ENCODE peak calls at places on chromosomes 5 and 9, in four cellular contexts. One of them, this sample, is unnamed.

GRCh38 chr9:131982683-131983239 is 96.9 kb downstream of the MED27 start:
- DNase-seq in naive thymus-derived CD4-positive, alpha-beta T cell: no peak
- DNase-seq in effector memory CD4-positive, alpha-beta T cell: no peak
- DNase-seq in DND-41: no peak
- DNase-seq in this sample: no peak

GRCh38 chr5:76337949-76338589 is 65.0 kb upstream of the IQGAP2 start:
- DNase-seq in naive thymus-derived CD4-positive, alpha-beta T cell: peak
- DNase-seq in effector memory CD4-positive, alpha-beta T cell: peak
- DNase-seq in DND-41: peak
- DNase-seq in this sample: no peak

GRCh38 chr9:33415152-33416038 is 13.0 kb upstream of the AQP7 start:
- DNase-seq in naive thymus-derived CD4-positive, alpha-beta T cell: peak
- DNase-seq in effector memory CD4-positive, alpha-beta T cell: peak
- DNase-seq in DND-41: peak
- DNase-seq in this sample: peak

GRCh38 chr5:104635216-104635615 is 1072.6 kb upstream of the NUDT12 start:
- DNase-seq in naive thymus-derived CD4-positive, alpha-beta T cell: no peak
- DNase-seq in effector memory CD4-positive, alpha-beta T cell: no peak
- DNase-seq in DND-41: no peak
- DNase-seq in this sample: no peak

GRCh38 chr9:96453625-96454024 is 3.7 kb downstream of the HABP4 start:
- DNase-seq in naive thymus-derived CD4-positive, alpha-beta T cell: no peak
- DNase-seq in effector memory CD4-positive, alpha-beta T cell: no peak
- DNase-seq in DND-41: no peak
- DNase-seq in this sample: no peak

GRCh38 chr9:38318755-38319495 is 73.6 kb upstream of the ALDH1B1 start:
- DNase-seq in naive thymus-derived CD4-positive, alpha-beta T cell: no peak
- DNase-seq in effector memory CD4-positive, alpha-beta T cell: no peak
- DNase-seq in DND-41: no peak
- DNase-seq in this sample: no peak

GRCh38 chr9:1125741-1126140 is 75.6 kb downstream of the DMRT2 start:
- DNase-seq in naive thymus-derived CD4-positive, alpha-beta T cell: no peak
- DNase-seq in effector memory CD4-positive, alpha-beta T cell: no peak
- DNase-seq in DND-41: no peak
- DNase-seq in this sample: no peak

GRCh38 chr5:15008911-15009310 is 137.3 kb upstream of the ANKH start:
- DNase-seq in naive thymus-derived CD4-positive, alpha-beta T cell: no peak
- DNase-seq in effector memory CD4-positive, alpha-beta T cell: no peak
- DNase-seq in DND-41: no peak
- DNase-seq in this sample: no peak

GRCh38 chr5:58462623-58463230 is 2.8 kb upstream of the PLK2 start:
- DNase-seq in naive thymus-derived CD4-positive, alpha-beta T cell: peak
- DNase-seq in effector memory CD4-positive, alpha-beta T cell: no peak
- DNase-seq in DND-41: peak
- DNase-seq in this sample: peak

GRCh38 chr5:93017854-93018253 is 563.2 kb downstream of the NR2F1-AS1 start:
- DNase-seq in naive thymus-derived CD4-positive, alpha-beta T cell: no peak
- DNase-seq in effector memory CD4-positive, alpha-beta T cell: no peak
- DNase-seq in DND-41: no peak
- DNase-seq in this sample: no peak

GRCh38 chr5:1441166-1441865 is 3.9 kb downstream of the SLC6A3 start:
- DNase-seq in naive thymus-derived CD4-positive, alpha-beta T cell: no peak
- DNase-seq in effector memory CD4-positive, alpha-beta T cell: no peak
- DNase-seq in DND-41: no peak
- DNase-seq in this sample: no peak

GRCh38 chr9:135087489-135087791 is at the start of gene OLFM1:
- DNase-seq in naive thymus-derived CD4-positive, alpha-beta T cell: no peak
- DNase-seq in effector memory CD4-positive, alpha-beta T cell: no peak
- DNase-seq in DND-41: no peak
- DNase-seq in this sample: no peak

GRCh38 chr5:54534306-54534705 is 16.7 kb downstream of the SNX18 start:
- DNase-seq in naive thymus-derived CD4-positive, alpha-beta T cell: no peak
- DNase-seq in effector memory CD4-positive, alpha-beta T cell: no peak
- DNase-seq in DND-41: no peak
- DNase-seq in this sample: no peak

GRCh38 chr5:144237851-144238250 is 67.2 kb downstream of the KCTD16 start:
- DNase-seq in naive thymus-derived CD4-positive, alpha-beta T cell: no peak
- DNase-seq in effector memory CD4-positive, alpha-beta T cell: no peak
- DNase-seq in DND-41: no peak
- DNase-seq in this sample: no peak

GRCh38 chr5:122095158-122095557 is 17.1 kb upstream of the LOX start:
- DNase-seq in naive thymus-derived CD4-positive, alpha-beta T cell: no peak
- DNase-seq in effector memory CD4-positive, alpha-beta T cell: no peak
- DNase-seq in DND-41: no peak
- DNase-seq in this sample: no peak

GRCh38 chr5:141431286-141431685 is 979 bp downstream of the PCDHGA12 start:
- DNase-seq in naive thymus-derived CD4-positive, alpha-beta T cell: no peak
- DNase-seq in effector memory CD4-positive, alpha-beta T cell: no peak
- DNase-seq in DND-41: no peak
- DNase-seq in this sample: no peak

GRCh38 chr5:81922790-81923398 is 48.9 kb upstream of the ATG10 start:
- DNase-seq in naive thymus-derived CD4-positive, alpha-beta T cell: no peak
- DNase-seq in effector memory CD4-positive, alpha-beta T cell: no peak
- DNase-seq in DND-41: no peak
- DNase-seq in this sample: no peak

GRCh38 chr5:95043234-95043633 is 241.7 kb downstream of the MCTP1 start:
- DNase-seq in naive thymus-derived CD4-positive, alpha-beta T cell: no peak
- DNase-seq in effector memory CD4-positive, alpha-beta T cell: no peak
- DNase-seq in DND-41: no peak
- DNase-seq in this sample: no peak

GRCh38 chr9:36163840-36164175 is 5.4 kb upstream of the CCIN start:
- DNase-seq in naive thymus-derived CD4-positive, alpha-beta T cell: no peak
- DNase-seq in effector memory CD4-positive, alpha-beta T cell: no peak
- DNase-seq in DND-41: no peak
- DNase-seq in this sample: no peak

GRCh38 chr9:91361294-91362201 is at the start of gene AUH:
- DNase-seq in naive thymus-derived CD4-positive, alpha-beta T cell: peak
- DNase-seq in effector memory CD4-positive, alpha-beta T cell: peak
- DNase-seq in DND-41: peak
- DNase-seq in this sample: peak

GRCh38 chr5:128498844-128499455 is 39.1 kb downstream of the FBN2 start:
- DNase-seq in naive thymus-derived CD4-positive, alpha-beta T cell: no peak
- DNase-seq in effector memory CD4-positive, alpha-beta T cell: no peak
- DNase-seq in DND-41: no peak
- DNase-seq in this sample: no peak

GRCh38 chr9:105858284-105858683 is 163.9 kb downstream of the TMEM38B start:
- DNase-seq in naive thymus-derived CD4-positive, alpha-beta T cell: no peak
- DNase-seq in effector memory CD4-positive, alpha-beta T cell: no peak
- DNase-seq in DND-41: peak
- DNase-seq in this sample: no peak

GRCh38 chr9:105858877-105859276 is 164.5 kb downstream of the TMEM38B start:
- DNase-seq in naive thymus-derived CD4-positive, alpha-beta T cell: no peak
- DNase-seq in effector memory CD4-positive, alpha-beta T cell: no peak
- DNase-seq in DND-41: no peak
- DNase-seq in this sample: no peak

GRCh38 chr9:105860526-105860925 is 166.2 kb downstream of the TMEM38B start:
- DNase-seq in naive thymus-derived CD4-positive, alpha-beta T cell: no peak
- DNase-seq in effector memory CD4-positive, alpha-beta T cell: no peak
- DNase-seq in DND-41: no peak
- DNase-seq in this sample: no peak

GRCh38 chr9:105862002-105862401 is 167.7 kb downstream of the TMEM38B start:
- DNase-seq in naive thymus-derived CD4-positive, alpha-beta T cell: no peak
- DNase-seq in effector memory CD4-positive, alpha-beta T cell: no peak
- DNase-seq in DND-41: no peak
- DNase-seq in this sample: no peak

DNA sequence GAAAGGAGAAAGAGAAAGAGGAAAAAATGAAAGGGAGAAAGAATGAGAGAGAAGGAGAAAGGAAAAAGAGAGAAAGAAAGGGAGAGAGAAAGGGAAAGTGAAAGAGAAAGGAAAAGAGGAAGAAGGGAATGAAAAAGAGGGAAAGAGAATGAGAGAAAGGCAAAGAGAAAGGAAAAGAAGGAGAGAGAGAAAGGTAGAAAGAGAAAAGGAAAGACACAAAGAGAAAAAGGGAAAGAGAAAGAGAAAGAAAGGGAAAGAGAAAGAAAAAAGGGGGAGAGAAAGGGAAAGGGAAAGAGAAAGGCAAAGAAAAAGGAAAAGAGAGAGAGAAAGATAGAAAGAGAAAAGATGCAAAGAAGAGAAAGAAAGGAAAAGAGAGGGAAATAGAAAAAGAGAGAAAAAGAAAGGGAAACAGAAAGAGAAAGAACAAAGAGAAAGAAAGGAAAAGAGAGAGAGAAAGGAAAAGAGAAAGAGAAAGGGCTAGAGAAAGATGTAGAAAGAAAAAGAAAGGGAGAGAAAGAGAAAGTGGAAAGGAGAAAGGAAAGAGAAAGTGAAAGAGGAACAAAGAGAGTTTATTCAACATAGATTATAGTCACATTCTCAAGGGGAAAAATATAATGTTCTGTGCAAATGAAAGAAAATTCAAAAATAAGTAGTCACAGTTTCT is 165.2 kb downstream of the TMEM38B start:
- DNase-seq in naive thymus-derived CD4-positive, alpha-beta T cell: no peak
- DNase-seq in effector memory CD4-positive, alpha-beta T cell: no peak
- DNase-seq in DND-41: no peak
- DNase-seq in this sample: no peak
- H3K27ac ChIP-seq in naive thymus-derived CD4-positive, alpha-beta T cell: no peak
- H3K27ac ChIP-seq in effector memory CD4-positive, alpha-beta T cell: no peak
- H3K27ac ChIP-seq in DND-41: peak
- H3K27ac ChIP-seq in this sample: no peak

DNA sequence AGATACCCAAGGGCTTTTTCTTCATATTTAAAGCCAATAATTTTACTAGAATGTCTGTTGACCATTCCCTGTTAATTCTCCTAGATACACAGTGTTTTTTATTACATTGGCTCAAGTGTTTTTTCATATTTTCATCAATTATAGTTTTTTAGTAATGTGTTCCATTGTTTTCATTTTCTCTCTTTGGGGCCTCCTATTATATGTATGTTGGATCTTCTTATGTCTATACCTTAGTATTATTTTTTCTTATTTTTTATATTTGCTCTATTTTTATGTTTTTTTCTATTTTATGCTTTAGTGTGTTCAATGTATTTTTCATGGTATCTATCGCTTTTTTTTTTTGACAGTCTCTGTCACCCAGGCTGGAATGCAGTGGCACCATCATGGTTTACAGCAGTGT is 7.5 kb downstream of the KIAA1958 start:
- DNase-seq in naive thymus-derived CD4-positive, alpha-beta T cell: no peak
- DNase-seq in effector memory CD4-positive, alpha-beta T cell: no peak
- DNase-seq in DND-41: no peak
- DNase-seq in this sample: no peak
- H3K27ac ChIP-seq in naive thymus-derived CD4-positive, alpha-beta T cell: no peak
- H3K27ac ChIP-seq in effector memory CD4-positive, alpha-beta T cell: no peak
- H3K27ac ChIP-seq in DND-41: no peak
- H3K27ac ChIP-seq in this sample: no peak

GRCh38 chr5:53469946-53470687 is 10.3 kb upstream of the FST start:
- DNase-seq in naive thymus-derived CD4-positive, alpha-beta T cell: no peak
- DNase-seq in effector memory CD4-positive, alpha-beta T cell: no peak
- DNase-seq in DND-41: no peak
- DNase-seq in this sample: no peak

GRCh38 chr5:53472279-53472678 is 8.2 kb upstream of the FST start:
- DNase-seq in naive thymus-derived CD4-positive, alpha-beta T cell: no peak
- DNase-seq in effector memory CD4-positive, alpha-beta T cell: no peak
- DNase-seq in DND-41: no peak
- DNase-seq in this sample: no peak

GRCh38 chr5:53475320-53475719 is 5.1 kb upstream of the FST start:
- DNase-seq in naive thymus-derived CD4-positive, alpha-beta T cell: no peak
- DNase-seq in effector memory CD4-positive, alpha-beta T cell: no peak
- DNase-seq in DND-41: no peak
- DNase-seq in this sample: no peak

GRCh38 chr5:53473644-53474043 is 6.8 kb upstream of the FST start:
- DNase-seq in naive thymus-derived CD4-positive, alpha-beta T cell: no peak
- DNase-seq in effector memory CD4-positive, alpha-beta T cell: no peak
- DNase-seq in DND-41: no peak
- DNase-seq in this sample: no peak

GRCh38 chr5:53472720-53473510 is 7.5 kb upstream of the FST start:
- DNase-seq in naive thymus-derived CD4-positive, alpha-beta T cell: no peak
- DNase-seq in effector memory CD4-positive, alpha-beta T cell: no peak
- DNase-seq in DND-41: no peak
- DNase-seq in this sample: no peak
- H3K27ac ChIP-seq in naive thymus-derived CD4-positive, alpha-beta T cell: no peak
- H3K27ac ChIP-seq in effector memory CD4-positive, alpha-beta T cell: no peak
- H3K27ac ChIP-seq in DND-41: no peak
- H3K27ac ChIP-seq in this sample: no peak

GRCh38 chr5:139667001-139667729 is 19.0 kb downstream of the CXXC5 start:
- DNase-seq in naive thymus-derived CD4-positive, alpha-beta T cell: no peak
- DNase-seq in effector memory CD4-positive, alpha-beta T cell: no peak
- DNase-seq in DND-41: peak
- DNase-seq in this sample: no peak
- H3K27ac ChIP-seq in naive thymus-derived CD4-positive, alpha-beta T cell: no peak
- H3K27ac ChIP-seq in effector memory CD4-positive, alpha-beta T cell: no peak
- H3K27ac ChIP-seq in DND-41: peak
- H3K27ac ChIP-seq in this sample: peak

GRCh38 chr5:67166460-67166871 is 30.1 kb downstream of the CD180 start:
- DNase-seq in naive thymus-derived CD4-positive, alpha-beta T cell: peak
- DNase-seq in effector memory CD4-positive, alpha-beta T cell: peak
- DNase-seq in DND-41: peak
- DNase-seq in this sample: no peak
- H3K27ac ChIP-seq in naive thymus-derived CD4-positive, alpha-beta T cell: peak
- H3K27ac ChIP-seq in effector memory CD4-positive, alpha-beta T cell: peak
- H3K27ac ChIP-seq in DND-41: peak
- H3K27ac ChIP-seq in this sample: peak

DNA sequence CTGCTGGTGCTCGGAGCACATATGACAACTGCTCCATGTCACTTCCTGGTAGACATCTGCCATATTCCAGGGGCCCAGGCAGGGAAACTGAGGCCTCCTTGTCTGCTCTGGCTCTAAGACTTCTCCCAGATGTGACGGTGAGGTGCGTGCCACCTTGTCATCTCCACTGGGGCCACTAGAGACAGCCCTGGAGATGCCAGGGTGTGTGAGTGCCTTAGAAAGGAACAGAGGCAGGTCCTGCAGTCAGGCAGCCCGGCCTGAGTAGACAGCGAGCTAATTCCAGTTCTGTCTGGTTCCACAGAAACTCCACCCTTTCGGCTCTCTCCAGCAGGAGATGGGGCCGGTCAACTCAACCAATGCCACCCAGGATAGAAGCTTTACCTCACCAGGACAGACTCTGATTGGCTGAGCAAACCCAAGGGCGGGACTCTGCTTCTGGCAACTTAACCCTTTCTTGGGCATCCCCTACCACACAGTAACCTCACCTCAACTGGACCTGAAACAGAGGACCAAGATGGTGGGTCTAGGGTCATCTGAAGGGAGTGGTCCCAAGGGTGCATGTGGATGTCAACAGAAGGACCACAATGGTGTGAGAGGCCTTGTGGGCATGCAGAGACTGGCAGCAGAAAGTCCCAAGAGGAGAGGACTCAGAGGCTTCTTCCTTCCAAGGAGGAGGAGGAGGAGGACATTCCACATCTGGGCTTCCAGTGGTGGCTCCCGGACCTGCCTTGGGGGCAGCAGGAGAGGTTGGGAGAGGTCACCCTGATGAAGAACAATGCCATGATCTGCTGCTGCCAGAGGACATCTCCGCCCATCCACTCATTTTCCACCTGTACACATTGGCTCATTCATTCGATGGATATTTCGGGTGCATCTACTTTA is 77.7 kb downstream of the RGS3 start:
- DNase-seq in naive thymus-derived CD4-positive, alpha-beta T cell: no peak
- DNase-seq in effector memory CD4-positive, alpha-beta T cell: no peak
- DNase-seq in DND-41: no peak
- DNase-seq in this sample: no peak
- H3K27ac ChIP-seq in naive thymus-derived CD4-positive, alpha-beta T cell: no peak
- H3K27ac ChIP-seq in effector memory CD4-positive, alpha-beta T cell: no peak
- H3K27ac ChIP-seq in DND-41: no peak
- H3K27ac ChIP-seq in this sample: peak

This sample was measured in substantia nigra.